ENCODE peak calls at places on chromosomes 3 and 15, in ten cellular contexts. T, Q, K, S, Y, Z, E, G, F and O are unnamed samples.

GRCh38 chr3:173548261-173548660 is 150.7 kb downstream of the NLGN1 start:
- DNase-seq in T (no peak), Q (no peak), K (no peak), S (no peak), Y (no peak), Z (no peak), E (no peak), G (no peak), F (no peak), O (no peak)

GRCh38 chr3:138594935-138595259 is 837 bp upstream of the CEP70 start:
- DNase-seq in T (no peak), Q (no peak), K (no peak), S (no peak), Y (no peak), Z (no peak), E (no peak), G (no peak), F (no peak), O (no peak)

GRCh38 chr3:115325539-115325938 is 178.5 kb upstream of the ZBTB20 start:
- DNase-seq in T (peak), Q (no peak), K (no peak), S (peak), Y (peak), Z (no peak), E (peak), G (no peak), F (no peak), O (no peak)

GRCh38 chr15:42065008-42065407 is 29.4 kb downstream of the PLA2G4D start:
- DNase-seq in T (no peak), Q (no peak), K (no peak), S (no peak), Y (peak), Z (no peak), E (no peak), G (peak), F (no peak), O (no peak)

GRCh38 chr3:66038384-66038725 is 363 bp downstream of the MAGI1 start:
- DNase-seq in T (no peak), Q (no peak), K (no peak), S (no peak), Y (peak), Z (peak), E (peak), G (no peak), F (peak), O (no peak)

GRCh38 chr3:39220551-39221530 is 28.4 kb upstream of the XIRP1 start:
- DNase-seq in T (no peak), Q (no peak), K (peak), S (no peak), Y (no peak), Z (no peak), E (no peak), G (no peak), F (no peak), O (no peak)

GRCh38 chr3:81816473-81817260 is 55.2 kb upstream of the GBE1 start:
- DNase-seq in T (peak), Q (no peak), K (no peak), S (peak), Y (peak), Z (no peak), E (no peak), G (no peak), F (no peak), O (no peak)

GRCh38 chr15:74614744-74615312 is 808 bp upstream of the CLK3 start:
- DNase-seq in T (peak), Q (peak), K (no peak), S (peak), Y (peak), Z (peak), E (peak), G (peak), F (peak), O (peak)

GRCh38 chr3:11592460-11593298 is 51.0 kb downstream of the VGLL4 start:
- DNase-seq in T (peak), Q (no peak), K (no peak), S (no peak), Y (no peak), Z (no peak), E (no peak), G (no peak), F (no peak), O (no peak)

GRCh38 chr15:65930134-65930533 is 60.8 kb downstream of the RAB11A start:
- DNase-seq in T (no peak), Q (no peak), K (no peak), S (no peak), Y (no peak), Z (no peak), E (no peak), G (no peak), F (no peak), O (no peak)

GRCh38 chr3:140319801-140320200 is 358.1 kb upstream of the TRIM42 start:
- DNase-seq in T (no peak), Q (no peak), K (no peak), S (no peak), Y (no peak), Z (no peak), E (no peak), G (no peak), F (no peak), O (no peak)

GRCh38 chr3:54093849-54094248 is 28.5 kb upstream of the CACNA2D3 start:
- DNase-seq in T (no peak), Q (no peak), K (no peak), S (no peak), Y (no peak), Z (no peak), E (no peak), G (no peak), F (no peak), O (no peak)

GRCh38 chr3:155131104-155131503 is 51.0 kb downstream of the MME start:
- DNase-seq in T (peak), Q (no peak), K (no peak), S (no peak), Y (no peak), Z (peak), E (no peak), G (no peak), F (no peak), O (peak)

GRCh38 chr3:126961191-126961790 is 21.6 kb upstream of the PLXNA1 start:
- DNase-seq in T (peak), Q (peak), K (peak), S (peak), Y (peak), Z (peak), E (peak), G (no peak), F (peak), O (peak)

GRCh38 chr3:142115927-142116668 is 33.2 kb downstream of the TFDP2 start:
- DNase-seq in T (no peak), Q (no peak), K (no peak), S (no peak), Y (no peak), Z (no peak), E (no peak), G (no peak), F (no peak), O (no peak)

GRCh38 chr3:19891740-19892139 is 42.3 kb downstream of the EFHB start:
- DNase-seq in T (peak), Q (peak), K (no peak), S (no peak), Y (no peak), Z (no peak), E (no peak), G (no peak), F (no peak), O (no peak)

GRCh38 chr3:88882121-88882520 is 225.3 kb upstream of the EPHA3 start:
- DNase-seq in T (no peak), Q (no peak), K (no peak), S (no peak), Y (no peak), Z (no peak), E (no peak), G (no peak), F (no peak), O (no peak)

GRCh38 chr3:125039041-125039896 is 16.5 kb downstream of the HEG1 start:
- DNase-seq in T (no peak), Q (no peak), K (no peak), S (no peak), Y (no peak), Z (no peak), E (no peak), G (no peak), F (no peak), O (no peak)

GRCh38 chr3:183539821-183540220 is 15.7 kb downstream of the KLHL6 start:
- DNase-seq in T (no peak), Q (no peak), K (no peak), S (no peak), Y (no peak), Z (no peak), E (no peak), G (no peak), F (no peak), O (no peak)

GRCh38 chr15:96219681-96220080 is 110.8 kb upstream of the NR2F2 start:
- DNase-seq in T (no peak), Q (no peak), K (no peak), S (no peak), Y (no peak), Z (no peak), E (no peak), G (no peak), F (no peak), O (no peak)

GRCh38 chr3:15386352-15386751 is 41.0 kb downstream of the METTL6 start:
- DNase-seq in T (no peak), Q (no peak), K (no peak), S (no peak), Y (peak), Z (no peak), E (no peak), G (no peak), F (no peak), O (no peak)

GRCh38 chr3:15382405-15382923 is 44.9 kb downstream of the METTL6 start:
- DNase-seq in T (no peak), Q (no peak), K (no peak), S (no peak), Y (no peak), Z (no peak), E (no peak), G (no peak), F (no peak), O (no peak)

GRCh38 chr3:15387171-15387581 is 40.2 kb downstream of the METTL6 start:
- DNase-seq in T (peak), Q (no peak), K (no peak), S (no peak), Y (peak), Z (peak), E (no peak), G (no peak), F (no peak), O (no peak)

GRCh38 chr3:15387735-15388134 is 39.6 kb downstream of the METTL6 start:
- DNase-seq in T (no peak), Q (no peak), K (no peak), S (no peak), Y (peak), Z (no peak), E (no peak), G (no peak), F (no peak), O (no peak)

DNA sequence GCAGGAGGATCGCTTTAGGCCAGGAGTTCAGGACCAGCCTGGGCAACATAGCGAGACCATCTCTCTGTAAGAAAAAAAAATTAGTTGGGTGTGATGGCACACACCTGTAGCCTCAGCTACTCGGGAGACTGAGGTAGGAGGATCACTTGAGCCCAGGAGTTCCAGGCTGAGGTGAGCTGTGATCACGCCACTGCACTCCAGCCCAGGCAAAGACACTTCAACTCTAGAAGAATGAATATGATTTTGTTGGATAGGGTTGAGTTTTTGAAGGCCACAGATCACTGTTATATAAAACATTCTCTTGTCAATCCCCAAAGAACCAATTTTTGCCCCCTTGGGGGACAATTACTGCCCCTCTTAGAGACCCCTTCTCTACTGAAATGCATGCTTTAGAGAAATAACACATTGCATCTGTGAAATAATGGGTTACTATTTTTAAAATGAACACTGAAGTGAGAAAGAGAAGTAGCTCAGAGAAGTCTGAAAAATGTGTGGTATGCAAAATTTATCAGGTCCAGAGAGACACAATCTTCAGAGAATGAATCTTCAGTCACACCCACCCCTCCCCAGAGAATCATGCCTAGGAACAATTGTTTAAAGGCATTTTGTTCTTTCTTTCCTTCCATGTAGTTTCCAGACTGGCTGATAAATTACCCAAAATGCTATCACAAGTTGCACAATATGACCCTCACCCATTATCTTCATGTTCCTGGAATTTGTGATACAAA is 42.7 kb downstream of the METTL6 start:
- DNase-seq in T (no peak), Q (no peak), K (no peak), S (no peak), Y (peak), Z (no peak), E (no peak), G (no peak), F (no peak), O (no peak)
- H3K27ac ChIP-seq in T (no peak), Q (peak), K (no peak), S (no peak), Y (peak), Z (no peak), E (peak), G (no peak), F (peak), O (no peak)

GRCh38 chr15:60134609-60135008 is 130.5 kb downstream of the FOXB1 start:
- DNase-seq in T (no peak), Q (no peak), K (peak), S (no peak), Y (peak), Z (no peak), E (no peak), G (no peak), F (no peak), O (no peak)
- TF ChIP-seq CTCF in T (no peak), Q (no peak), K (no peak), S (no peak), Y (no peak), Z (no peak), E (no peak), G (no peak), F (peak), O (no peak)

GRCh38 chr15:51917493-51917892 is 54.1 kb downstream of the LEO1 start:
- DNase-seq in T (peak), Q (no peak), K (no peak), S (no peak), Y (peak), Z (no peak), E (no peak), G (no peak), F (no peak), O (no peak)
- TF ChIP-seq POLR2A in T (no peak), Q (no peak), K (no peak), S (no peak), Y (no peak), Z (no peak), E (no peak), G (no peak), F (no peak), O (no peak)

GRCh38 chr15:52040167-52040900 is 21.3 kb downstream of the MAPK6 start:
- DNase-seq in T (peak), Q (no peak), K (no peak), S (peak), Y (peak), Z (no peak), E (no peak), G (peak), F (no peak), O (no peak)

GRCh38 chr15:52042051-52042851 is 23.2 kb downstream of the MAPK6 start:
- DNase-seq in T (no peak), Q (no peak), K (no peak), S (no peak), Y (no peak), Z (no peak), E (no peak), G (no peak), F (no peak), O (no peak)

GRCh38 chr15:52037889-52038505 is 19.0 kb downstream of the MAPK6 start:
- DNase-seq in T (no peak), Q (no peak), K (no peak), S (no peak), Y (no peak), Z (no peak), E (no peak), G (no peak), F (no peak), O (no peak)
- H3K27ac ChIP-seq in T (no peak), Q (no peak), K (no peak), S (no peak), Y (no peak), Z (no peak), E (no peak), G (no peak), F (no peak), O (no peak)

DNA sequence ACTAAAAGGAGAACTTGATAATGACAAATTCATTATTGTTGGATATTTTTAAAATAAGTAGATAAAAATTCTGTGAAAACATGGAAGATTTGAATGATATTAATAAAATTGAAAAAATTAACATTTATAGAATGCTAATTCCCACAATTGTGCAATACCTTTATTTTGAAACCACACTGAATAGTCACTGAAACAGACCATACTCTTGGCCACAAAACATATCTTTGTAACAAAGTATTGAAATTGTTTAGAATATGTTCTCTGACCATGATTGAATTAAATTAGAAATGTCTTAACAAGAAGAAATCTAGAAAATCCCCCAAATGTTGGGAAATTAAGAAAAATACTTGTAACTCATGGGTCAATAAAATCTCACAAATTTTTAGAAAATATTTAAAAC is 49.2 kb downstream of the ARHGAP11B start:
- DNase-seq in T (peak), Q (no peak), K (no peak), S (no peak), Y (no peak), Z (no peak), E (no peak), G (no peak), F (no peak), O (no peak)
- TF ChIP-seq CTCF in T (no peak), Q (no peak), K (no peak), S (no peak), Y (no peak), Z (no peak), E (no peak), G (no peak), F (no peak), O (no peak)

DNA sequence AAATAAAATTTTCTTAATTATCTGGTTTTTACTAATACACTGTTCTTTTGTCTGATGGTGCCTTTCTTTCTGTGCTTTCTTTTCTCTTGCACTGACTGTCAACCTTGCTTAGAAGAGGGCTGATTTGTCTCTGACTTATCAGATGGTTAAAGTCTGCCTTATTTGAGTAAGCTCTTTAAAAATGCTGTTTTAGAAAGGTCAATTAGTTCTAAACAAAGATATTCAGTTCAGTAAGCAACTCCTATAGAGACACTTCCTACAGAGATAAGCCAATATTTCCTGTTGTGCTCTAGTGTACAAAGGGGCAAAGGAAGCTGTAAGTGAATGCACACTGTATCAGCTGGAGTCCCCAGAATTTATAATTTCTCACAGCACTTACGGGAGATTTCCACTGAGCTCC is 153.4 kb upstream of the TSPAN3 start:
- DNase-seq in T (no peak), Q (no peak), K (no peak), S (no peak), Y (no peak), Z (no peak), E (no peak), G (no peak), F (no peak), O (no peak)
- TF ChIP-seq POLR2A in T (no peak), Q (no peak), K (no peak), S (no peak), Y (no peak), Z (no peak), E (no peak), G (no peak), F (no peak), O (no peak)

DNA sequence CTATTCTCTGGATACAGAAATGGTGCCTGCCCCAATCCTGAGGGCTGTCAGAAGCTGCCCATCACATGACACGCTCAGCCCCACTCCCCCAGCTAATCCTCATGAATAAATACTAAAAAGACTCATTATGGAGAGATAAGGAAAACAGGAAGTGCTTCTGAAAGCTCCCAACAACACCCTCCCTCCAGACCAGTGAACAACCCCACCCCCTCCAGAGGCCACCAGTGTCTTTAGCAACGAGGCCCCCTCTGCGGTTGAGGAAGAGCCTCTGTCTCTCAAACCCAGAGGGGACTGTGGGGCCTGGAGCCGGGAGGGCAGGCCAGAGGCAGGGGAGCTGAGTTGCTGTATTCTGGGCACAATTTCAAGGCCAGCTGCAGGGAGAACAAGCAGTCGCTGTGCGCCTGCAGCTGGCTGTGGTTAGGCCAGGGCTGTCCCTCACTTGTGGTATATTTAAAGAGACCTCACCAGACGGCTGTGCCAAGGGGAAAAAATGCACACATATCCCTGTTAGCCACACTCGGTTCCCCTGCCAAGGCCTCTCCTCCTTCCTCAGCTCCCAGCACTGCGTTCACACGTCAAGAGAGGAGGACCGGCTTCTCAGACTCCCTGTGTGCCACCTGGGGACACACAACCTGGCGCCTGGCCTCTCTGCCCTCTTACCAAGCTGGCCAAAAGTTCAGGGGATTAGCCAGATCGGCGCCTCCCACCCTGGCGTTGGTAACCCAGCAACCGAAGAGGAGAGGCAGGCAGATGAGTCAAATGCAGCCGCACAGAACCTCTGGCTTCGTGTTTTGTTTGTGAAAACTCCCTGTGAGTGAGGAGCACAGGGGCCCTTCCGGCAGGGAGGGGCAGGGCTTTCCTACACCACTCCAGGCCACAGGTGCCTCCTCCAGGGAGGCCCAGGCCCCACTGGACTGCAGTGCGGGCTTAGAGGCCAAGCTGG is 101.2 kb upstream of the ETV5 start:
- DNase-seq in T (peak), Q (peak), K (no peak), S (peak), Y (peak), Z (peak), E (no peak), G (peak), F (peak), O (peak)
- H3K27ac ChIP-seq in T (peak), Q (peak), K (peak), S (peak), Y (peak), Z (peak), E (peak), G (peak), F (no peak), O (peak)

GRCh38 chr3:98013428-98014349 is 21.4 kb downstream of the GABRR3 start:
- DNase-seq in T (peak), Q (no peak), K (no peak), S (no peak), Y (no peak), Z (no peak), E (no peak), G (no peak), F (no peak), O (peak)
- TF ChIP-seq CTCF in T (no peak), Q (no peak), K (no peak), S (no peak), Y (no peak), Z (no peak), E (no peak), G (no peak), F (no peak), O (no peak)